ENCODE peak calls at places on chromosome 1, in ten cellular contexts. One of them, this sample, is unnamed.

GRCh38 chr1:72516826-72517225 is 234.5 kb upstream of the NEGR1 start:
- DNase-seq in breast epithelium: no peak
- DNase-seq in BJ: no peak
- DNase-seq in A549: no peak
- DNase-seq in endodermal cell: no peak
- DNase-seq in adrenal gland: no peak
- DNase-seq in GM23338: no peak
- DNase-seq in ovary: no peak
- DNase-seq in AG04450: no peak
- DNase-seq in brain microvascular endothelial cell: no peak
- DNase-seq in this sample: peak; percentile 42

GRCh38 chr1:216221260-216221700 is 202.0 kb downstream of the USH2A start:
- DNase-seq in ovary: no peak
- DNase-seq in GM23338: peak; percentile 89
- DNase-seq in A549: peak; percentile 66
- DNase-seq in adrenal gland: peak; percentile 60
- DNase-seq in AG04450: peak; percentile 57
- DNase-seq in breast epithelium: peak; percentile 42
- DNase-seq in brain microvascular endothelial cell: peak; percentile 70
- DNase-seq in endodermal cell: peak; percentile 81
- DNase-seq in BJ: peak; percentile 57
- DNase-seq in this sample: peak; percentile 31

GRCh38 chr1:154808261-154808908 is 61.7 kb downstream of the KCNN3 start:
- DNase-seq in BJ: no peak
- DNase-seq in breast epithelium: no peak
- DNase-seq in brain microvascular endothelial cell: no peak
- DNase-seq in adrenal gland: no peak
- DNase-seq in GM23338: peak; percentile 62
- DNase-seq in endodermal cell: peak; percentile 73
- DNase-seq in A549: no peak
- DNase-seq in ovary: no peak
- DNase-seq in AG04450: no peak
- DNase-seq in this sample: no peak

GRCh38 chr1:119409731-119410130 is 5.2 kb upstream of the HSD3B2 start:
- DNase-seq in brain microvascular endothelial cell: no peak
- DNase-seq in ovary: no peak
- DNase-seq in BJ: no peak
- DNase-seq in AG04450: no peak
- DNase-seq in GM23338: no peak
- DNase-seq in adrenal gland: peak; percentile 34
- DNase-seq in A549: no peak
- DNase-seq in endodermal cell: no peak
- DNase-seq in breast epithelium: peak; percentile 50
- DNase-seq in this sample: no peak

GRCh38 chr1:99170516-99170915 is 93.8 kb upstream of the PLPPR4 start:
- DNase-seq in endodermal cell: no peak
- DNase-seq in adrenal gland: no peak
- DNase-seq in GM23338: no peak
- DNase-seq in A549: peak; percentile 7
- DNase-seq in ovary: no peak
- DNase-seq in BJ: peak; percentile 10
- DNase-seq in breast epithelium: no peak
- DNase-seq in brain microvascular endothelial cell: no peak
- DNase-seq in AG04450: no peak
- DNase-seq in this sample: no peak

GRCh38 chr1:197928849-197929336 is 11.7 kb downstream of the LHX9 start:
- DNase-seq in brain microvascular endothelial cell: no peak
- DNase-seq in AG04450: no peak
- DNase-seq in A549: no peak
- DNase-seq in ovary: no peak
- DNase-seq in BJ: no peak
- DNase-seq in GM23338: peak; percentile 61
- DNase-seq in adrenal gland: no peak
- DNase-seq in breast epithelium: no peak
- DNase-seq in endodermal cell: peak; percentile 56
- DNase-seq in this sample: no peak

GRCh38 chr1:236025836-236026235 is 39.1 kb downstream of the NID1 start:
- DNase-seq in BJ: no peak
- DNase-seq in endodermal cell: no peak
- DNase-seq in brain microvascular endothelial cell: no peak
- DNase-seq in A549: no peak
- DNase-seq in ovary: no peak
- DNase-seq in breast epithelium: no peak
- DNase-seq in AG04450: no peak
- DNase-seq in GM23338: no peak
- DNase-seq in adrenal gland: no peak
- DNase-seq in this sample: no peak

GRCh38 chr1:18400347-18401102 is 80.2 kb upstream of the KLHDC7A start:
- DNase-seq in A549: no peak
- DNase-seq in BJ: no peak
- DNase-seq in brain microvascular endothelial cell: no peak
- DNase-seq in endodermal cell: no peak
- DNase-seq in breast epithelium: no peak
- DNase-seq in AG04450: no peak
- DNase-seq in adrenal gland: no peak
- DNase-seq in ovary: no peak
- DNase-seq in GM23338: no peak
- DNase-seq in this sample: no peak

GRCh38 chr1:86913399-86913895 is 479 bp downstream of the SELENOF start:
- DNase-seq in ovary: no peak
- DNase-seq in GM23338: peak; percentile 37
- DNase-seq in adrenal gland: peak; percentile 26
- DNase-seq in A549: peak; percentile 2
- DNase-seq in endodermal cell: peak; percentile 60
- DNase-seq in AG04450: no peak
- DNase-seq in breast epithelium: no peak
- DNase-seq in brain microvascular endothelial cell: peak; percentile 25
- DNase-seq in BJ: no peak
- DNase-seq in this sample: no peak

GRCh38 chr1:53076165-53076564 is 14.2 kb downstream of the PODN start:
- DNase-seq in ovary: no peak
- DNase-seq in BJ: no peak
- DNase-seq in GM23338: no peak
- DNase-seq in AG04450: no peak
- DNase-seq in brain microvascular endothelial cell: no peak
- DNase-seq in A549: no peak
- DNase-seq in adrenal gland: no peak
- DNase-seq in breast epithelium: no peak
- DNase-seq in endodermal cell: no peak
- DNase-seq in this sample: no peak

GRCh38 chr1:61056674-61057439 is 25.5 kb upstream of the NFIA start:
- DNase-seq in AG04450: no peak
- DNase-seq in BJ: no peak
- DNase-seq in breast epithelium: no peak
- DNase-seq in endodermal cell: peak; percentile 62
- DNase-seq in brain microvascular endothelial cell: peak; percentile 45
- DNase-seq in ovary: peak; percentile 58
- DNase-seq in GM23338: peak; percentile 8
- DNase-seq in adrenal gland: peak; percentile 70
- DNase-seq in A549: peak; percentile 57
- DNase-seq in this sample: no peak

GRCh38 chr1:2953688-2954285 is 67.5 kb upstream of the ACTRT2 start:
- DNase-seq in adrenal gland: no peak
- DNase-seq in breast epithelium: no peak
- DNase-seq in ovary: no peak
- DNase-seq in GM23338: no peak
- DNase-seq in endodermal cell: no peak
- DNase-seq in AG04450: no peak
- DNase-seq in A549: no peak
- DNase-seq in BJ: no peak
- DNase-seq in brain microvascular endothelial cell: no peak
- DNase-seq in this sample: no peak

GRCh38 chr1:75922698-75923097 is 9.5 kb downstream of the ASB17 start:
- DNase-seq in breast epithelium: no peak
- DNase-seq in GM23338: no peak
- DNase-seq in adrenal gland: no peak
- DNase-seq in brain microvascular endothelial cell: no peak
- DNase-seq in ovary: no peak
- DNase-seq in AG04450: no peak
- DNase-seq in A549: no peak
- DNase-seq in endodermal cell: no peak
- DNase-seq in BJ: no peak
- DNase-seq in this sample: no peak

GRCh38 chr1:5423109-5423508 is 569.1 kb downstream of the NPHP4 start:
- DNase-seq in A549: no peak
- DNase-seq in AG04450: no peak
- DNase-seq in ovary: no peak
- DNase-seq in breast epithelium: no peak
- DNase-seq in brain microvascular endothelial cell: no peak
- DNase-seq in GM23338: no peak
- DNase-seq in endodermal cell: peak; percentile 68
- DNase-seq in adrenal gland: no peak
- DNase-seq in BJ: no peak
- DNase-seq in this sample: no peak

GRCh38 chr1:234672349-234673135 is 62.6 kb upstream of the IRF2BP2 start:
- DNase-seq in adrenal gland: no peak
- DNase-seq in breast epithelium: no peak
- DNase-seq in brain microvascular endothelial cell: no peak
- DNase-seq in AG04450: no peak
- DNase-seq in BJ: no peak
- DNase-seq in endodermal cell: no peak
- DNase-seq in GM23338: no peak
- DNase-seq in ovary: no peak
- DNase-seq in A549: no peak
- DNase-seq in this sample: no peak

GRCh38 chr1:4362314-4363044 is 291.9 kb upstream of the AJAP1 start:
- DNase-seq in brain microvascular endothelial cell: no peak
- DNase-seq in ovary: no peak
- DNase-seq in endodermal cell: no peak
- DNase-seq in adrenal gland: no peak
- DNase-seq in A549: no peak
- DNase-seq in GM23338: no peak
- DNase-seq in BJ: no peak
- DNase-seq in breast epithelium: no peak
- DNase-seq in AG04450: no peak
- DNase-seq in this sample: no peak
- TF ChIP-seq CTCF in brain microvascular endothelial cell: no peak
- TF ChIP-seq CTCF in ovary: no peak
- TF ChIP-seq CTCF in endodermal cell: no peak
- TF ChIP-seq CTCF in adrenal gland: no peak
- TF ChIP-seq CTCF in A549: no peak
- TF ChIP-seq CTCF in GM23338: no peak
- TF ChIP-seq CTCF in BJ: no peak
- TF ChIP-seq CTCF in breast epithelium: no peak
- TF ChIP-seq CTCF in AG04450: no peak
- TF ChIP-seq CTCF in this sample: no peak

DNA sequence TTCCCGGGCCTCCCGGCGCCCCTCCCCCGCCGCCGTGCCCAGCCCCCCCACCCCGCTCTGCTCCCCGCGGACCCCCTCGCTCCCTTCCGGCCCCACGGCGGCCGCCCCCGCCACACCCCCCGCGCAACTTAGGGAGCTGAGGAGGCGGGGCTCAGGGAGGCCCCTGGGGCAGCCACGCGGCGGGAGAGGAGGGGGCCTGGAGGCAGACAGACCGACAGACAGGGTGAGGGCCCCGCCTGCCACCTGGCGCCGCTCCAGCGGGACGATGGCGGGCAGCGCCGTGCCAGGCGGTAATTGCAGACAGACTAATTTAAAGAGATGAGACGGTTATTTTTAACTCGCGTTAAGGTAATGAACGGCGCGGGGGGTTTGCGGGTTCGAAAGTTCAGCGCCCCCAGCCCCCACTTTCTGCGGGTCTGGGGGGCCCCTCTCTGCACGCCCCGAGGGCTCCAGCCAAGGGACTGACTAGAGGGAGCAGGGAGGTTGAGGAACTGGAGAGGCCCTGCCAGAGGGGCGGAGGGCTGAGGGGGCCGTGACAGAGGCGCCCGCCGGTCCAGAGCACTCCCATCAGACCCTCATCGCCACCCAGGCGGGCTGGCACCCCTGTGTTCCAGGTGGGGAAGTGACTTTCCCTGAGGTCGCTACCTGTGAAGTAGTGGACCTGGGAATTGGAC is 5.3 kb downstream of the FOXO6 start:
- DNase-seq in BJ: no peak
- DNase-seq in endodermal cell: no peak
- DNase-seq in brain microvascular endothelial cell: no peak
- DNase-seq in adrenal gland: no peak
- DNase-seq in GM23338: no peak
- DNase-seq in breast epithelium: no peak
- DNase-seq in A549: no peak
- DNase-seq in AG04450: no peak
- DNase-seq in ovary: peak; percentile 63
- DNase-seq in this sample: no peak
- H3K4me3 ChIP-seq in BJ: peak overlapping the region; percentile 13
- H3K4me3 ChIP-seq in endodermal cell: no peak overlapping the region
- H3K4me3 ChIP-seq in brain microvascular endothelial cell: no peak overlapping the region
- H3K4me3 ChIP-seq in adrenal gland: peak overlapping the region; percentile 3
- H3K4me3 ChIP-seq in GM23338: peak overlapping the region; percentile 80
- H3K4me3 ChIP-seq in breast epithelium: peak overlapping the region; percentile 60
- H3K4me3 ChIP-seq in A549: peak overlapping the region; percentile 48
- H3K4me3 ChIP-seq in AG04450: peak overlapping the region; percentile 27
- H3K4me3 ChIP-seq in ovary: peak overlapping the region; percentile 43
- H3K4me3 ChIP-seq in this sample: peak overlapping the region; percentile 9

DNA sequence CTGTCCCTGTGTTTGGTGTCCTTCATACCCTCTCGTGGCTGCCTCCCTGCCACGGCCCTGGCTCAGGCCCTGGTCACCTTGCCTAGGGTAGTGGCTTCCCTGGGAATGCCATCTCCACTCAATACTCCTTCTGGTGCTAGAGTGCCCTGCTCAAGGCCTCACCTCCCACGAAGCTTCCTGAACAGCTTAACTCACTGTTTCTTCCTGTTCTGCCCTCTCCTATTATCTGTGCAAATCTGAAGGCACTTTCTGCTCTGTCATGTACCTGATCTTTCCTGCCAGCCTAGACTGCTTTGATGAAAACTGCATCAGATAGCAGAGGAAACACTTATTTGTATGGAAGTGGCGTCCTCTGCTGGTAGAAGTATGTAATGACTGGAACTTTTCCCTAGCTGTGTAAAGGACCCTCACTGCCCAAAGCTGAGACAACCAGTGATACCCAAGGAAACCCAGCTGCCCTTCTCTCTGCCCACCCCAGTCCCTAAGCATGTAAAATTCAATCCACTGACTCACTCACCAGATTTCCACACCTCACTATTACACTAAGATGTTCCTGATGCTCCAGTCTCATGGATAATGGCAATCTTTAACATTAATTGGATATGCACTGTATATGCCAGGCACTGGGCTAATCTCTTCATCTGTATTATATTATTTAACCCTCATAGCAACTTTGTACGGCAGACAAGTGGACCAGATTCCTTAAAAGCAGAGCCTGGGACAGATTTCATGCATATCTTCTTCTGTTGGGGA is 36.2 kb upstream of the BTG2 start:
- DNase-seq in GM23338: peak; percentile 90
- DNase-seq in AG04450: no peak
- DNase-seq in brain microvascular endothelial cell: peak; percentile 73
- DNase-seq in BJ: no peak
- DNase-seq in endodermal cell: peak; percentile 78
- DNase-seq in adrenal gland: no peak
- DNase-seq in A549: peak; percentile 84
- DNase-seq in breast epithelium: peak; percentile 38
- DNase-seq in ovary: no peak
- DNase-seq in this sample: peak; percentile 46
- TF ChIP-seq CTCF in GM23338: peak; percentile 94
- TF ChIP-seq CTCF in AG04450: peak; percentile 94
- TF ChIP-seq CTCF in brain microvascular endothelial cell: peak; percentile 88
- TF ChIP-seq CTCF in BJ: peak; percentile 92
- TF ChIP-seq CTCF in endodermal cell: peak; percentile 92
- TF ChIP-seq CTCF in adrenal gland: peak; percentile 88
- TF ChIP-seq CTCF in A549: peak; percentile 96
- TF ChIP-seq CTCF in breast epithelium: peak; percentile 98
- TF ChIP-seq CTCF in ovary: peak; percentile 75
- TF ChIP-seq CTCF in this sample: peak; percentile 90

GRCh38 chr1:67830226-67830625 is 3.0 kb downstream of the GNG12 start:
- DNase-seq in breast epithelium: no peak
- DNase-seq in GM23338: no peak
- DNase-seq in ovary: no peak
- DNase-seq in brain microvascular endothelial cell: no peak
- DNase-seq in endodermal cell: no peak
- DNase-seq in AG04450: no peak
- DNase-seq in adrenal gland: no peak
- DNase-seq in A549: no peak
- DNase-seq in BJ: no peak
- DNase-seq in this sample: no peak
- H3K4me3 ChIP-seq in breast epithelium: no peak overlapping the region
- H3K4me3 ChIP-seq in GM23338: no peak overlapping the region
- H3K4me3 ChIP-seq in ovary: no peak overlapping the region
- H3K4me3 ChIP-seq in brain microvascular endothelial cell: no peak overlapping the region
- H3K4me3 ChIP-seq in endodermal cell: no peak overlapping the region
- H3K4me3 ChIP-seq in AG04450: no peak overlapping the region
- H3K4me3 ChIP-seq in adrenal gland: no peak overlapping the region
- H3K4me3 ChIP-seq in A549: peak overlapping the region; percentile 86
- H3K4me3 ChIP-seq in BJ: no peak overlapping the region
- H3K4me3 ChIP-seq in this sample: no peak overlapping the region